ENCODE peak calls at places on chromosomes 1 and 21, in four cellular contexts. M is naive thymus-derived CD4-positive, alpha-beta T cell; R is NCI-H774; I is HTR-8/SVneo. E is an unnamed sample.

GRCh38 chr1:170857955-170858354 is 77.4 kb upstream of the MROH9 start:
- DNase-seq in I (no peak), R (peak), M (no peak), E (no peak)

GRCh38 chr1:28150125-28150780 is 26.2 kb downstream of the PTAFR start:
- DNase-seq in I (no peak), R (no peak), M (no peak), E (no peak)

GRCh38 chr1:229624906-229625871 is 733 bp downstream of the TAF5L start:
- DNase-seq in M (peak), R (peak), I (peak), E (peak)

GRCh38 chr1:86914998-86915736 is 732 bp downstream of the HS2ST1 start:
- DNase-seq in I (peak), M (peak), R (peak), E (no peak)

GRCh38 chr21:37654596-37654995 is 261.7 kb downstream of the KCNJ6 start:
- DNase-seq in I (no peak), M (no peak), R (no peak), E (no peak)

GRCh38 chr1:222815367-222815765 is 527 bp downstream of the DISP1 start:
- DNase-seq in I (no peak), M (no peak), R (peak), E (no peak)

GRCh38 chr1:160083968-160084770 is 2.8 kb downstream of the KCNJ9 start:
- DNase-seq in M (peak), I (peak), R (no peak), E (peak)

GRCh38 chr21:26179501-26179900 is 8.9 kb upstream of the APP start:
- DNase-seq in R (no peak), M (no peak), I (no peak), E (no peak)

GRCh38 chr1:53579221-53580008 is 120.2 kb downstream of the DMRTB1 start:
- DNase-seq in M (no peak), R (no peak), I (no peak), E (no peak)

GRCh38 chr21:41368361-41369104 is 6.7 kb downstream of the MX2 start:
- DNase-seq in I (no peak), M (no peak), R (no peak), E (no peak)

GRCh38 chr1:8294170-8294697 is 23.7 kb upstream of the SLC45A1 start:
- DNase-seq in R (no peak), M (no peak), I (no peak), E (no peak)

GRCh38 chr1:191142748-191143147 is 665.1 kb upstream of the BRINP3 start:
- DNase-seq in I (no peak), M (no peak), R (no peak), E (no peak)

GRCh38 chr1:205667909-205668643 is 12.2 kb downstream of the SLC45A3 start:
- DNase-seq in M (no peak), I (no peak), R (no peak), E (no peak)

GRCh38 chr1:111565079-111565478 is 54.5 kb upstream of the RAP1A start:
- DNase-seq in M (no peak), I (no peak), R (no peak), E (no peak)

GRCh38 chr1:51433269-51433971 is 85.6 kb downstream of the EPS15 start:
- DNase-seq in I (no peak), M (no peak), R (no peak), E (no peak)

GRCh38 chr1:26474824-26475223 is 2.6 kb downstream of the HMGN2 start:
- DNase-seq in I (no peak), M (no peak), R (no peak), E (no peak)

GRCh38 chr1:89260042-89260441 is 12.6 kb downstream of the GBP5 start:
- DNase-seq in I (no peak), R (no peak), M (no peak), E (no peak)

GRCh38 chr1:216416488-216416887 is 6.8 kb downstream of the USH2A start:
- DNase-seq in M (no peak), I (no peak), R (no peak), E (no peak)

GRCh38 chr1:159854101-159854692 is 8.3 kb downstream of the VSIG8 start:
- DNase-seq in M (no peak), I (peak), R (peak), E (no peak)

GRCh38 chr1:228377664-228378452 is 28.8 kb downstream of the TRIM11 start:
- DNase-seq in R (peak), M (no peak), I (no peak), E (no peak)

E was measured in NCI-H2107.